ENCODE peak calls at places on chromosome 1, in ten cellular contexts. I is tibial artery, K is cardiac muscle cell, Y is trophoblast cell, P is GM23338, E is fibroblast of lung, Z is breast epithelium, X is lung, F is heart right ventricle, L is Caco-2. H is an unnamed sample.

GRCh38 chr1:207842506-207842905 is 68.4 kb downstream of the CD34 start:
- DNase-seq in Z (no peak), F (no peak), L (no peak), X (no peak), K (no peak), I (no peak), E (no peak), P (no peak), Y (no peak), H (no peak)

GRCh38 chr1:89203166-89203565 is 4.4 kb upstream of the GBP4 start:
- DNase-seq in Z (no peak), P (no peak), X (no peak), K (no peak), F (no peak), Y (no peak), L (no peak), I (no peak), E (no peak), H (no peak)

GRCh38 chr1:210438928-210439841 is 110.5 kb downstream of the HHAT start:
- DNase-seq in I (no peak), K (peak; percentile 16), F (no peak), Z (no peak), P (no peak), E (peak; percentile 49), X (no peak), L (no peak), Y (peak; percentile 93), H (no peak)

GRCh38 chr1:63199666-63200065 is 122.7 kb upstream of the FOXD3 start:
- DNase-seq in Y (no peak), K (no peak), Z (no peak), E (no peak), L (no peak), X (no peak), F (no peak), P (peak; percentile 57), I (no peak), H (no peak)

GRCh38 chr1:63074321-63074720 is 248.0 kb upstream of the FOXD3 start:
- DNase-seq in Z (no peak), P (peak; percentile 46), K (no peak), F (no peak), I (no peak), X (no peak), L (no peak), E (no peak), Y (no peak), H (no peak)

GRCh38 chr1:160491017-160491416 is 32.0 kb downstream of the SLAMF6 start:
- DNase-seq in K (no peak), L (no peak), P (peak; percentile 8), X (no peak), I (no peak), Y (no peak), E (no peak), F (no peak), Z (no peak), H (no peak)

GRCh38 chr1:37655274-37655673 is 20.6 kb upstream of the RSPO1 start:
- DNase-seq in P (peak; percentile 23), E (no peak), X (no peak), I (no peak), K (no peak), Y (no peak), L (no peak), Z (no peak), F (no peak), H (no peak)

GRCh38 chr1:218496561-218496960 is 151.4 kb downstream of the TGFB2 start:
- DNase-seq in P (no peak), F (no peak), X (no peak), K (peak; percentile 93), L (peak; percentile 46), I (no peak), E (peak; percentile 93), Z (no peak), Y (peak; percentile 96), H (no peak)

GRCh38 chr1:220885971-220886370 is 6.7 kb downstream of the HLX start:
- DNase-seq in K (no peak), L (no peak), F (no peak), Y (no peak), I (no peak), P (no peak), Z (no peak), X (no peak), E (no peak), H (no peak)

GRCh38 chr1:77954521-77954920 is 24.4 kb downstream of the FUBP1 start:
- DNase-seq in K (no peak), X (no peak), Z (no peak), P (no peak), F (no peak), L (no peak), I (no peak), Y (no peak), E (no peak), H (no peak)

GRCh38 chr1:77955709-77956108 is 23.2 kb downstream of the FUBP1 start:
- DNase-seq in K (no peak), Z (no peak), L (no peak), E (no peak), I (no peak), X (no peak), F (no peak), Y (no peak), P (no peak), H (no peak)

GRCh38 chr1:77951328-77951727 is 27.5 kb downstream of the FUBP1 start:
- DNase-seq in K (no peak), X (no peak), Z (no peak), P (no peak), Y (no peak), I (no peak), L (no peak), F (no peak), E (no peak), H (no peak)

GRCh38 chr1:77956464-77956863 is 22.4 kb downstream of the FUBP1 start:
- DNase-seq in Y (no peak), L (no peak), X (no peak), Z (no peak), I (no peak), E (no peak), F (no peak), K (no peak), P (no peak), H (no peak)

DNA sequence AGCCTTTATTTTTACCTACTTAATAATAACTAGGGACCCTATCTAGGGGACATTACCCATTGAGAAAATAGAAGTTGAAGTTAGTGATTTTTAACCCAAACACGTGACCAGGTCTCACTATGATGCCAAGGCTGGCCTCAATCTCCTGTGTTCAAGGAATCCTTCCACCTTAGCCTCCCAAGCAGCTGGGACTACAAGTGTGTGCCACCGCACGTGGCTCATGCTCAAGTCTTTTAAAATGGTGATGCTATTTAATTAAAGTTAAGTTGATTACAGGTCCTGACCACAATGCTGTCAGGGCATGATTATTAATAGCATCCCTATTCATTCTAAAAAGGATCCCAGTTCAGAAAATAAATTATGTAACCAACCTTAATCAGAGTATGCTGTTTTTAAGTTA is 25.0 kb downstream of the FUBP1 start:
- DNase-seq in I (no peak), K (no peak), Y (no peak), L (no peak), F (no peak), Z (no peak), P (no peak), X (no peak), E (no peak), H (no peak)
- H3K36me3 ChIP-seq in I (peaks cover 90% of the 10 kb centered on the region), K (peaks cover 91% of the 10 kb centered on the region), Y (peaks cover 44% of the 10 kb centered on the region), L (no peaks in the 10 kb centered on the region), F (peaks cover 98% of the 10 kb centered on the region), Z (no peaks in the 10 kb centered on the region), P (peaks cover 74% of the 10 kb centered on the region), X (peaks cover 41% of the 10 kb centered on the region), E (peaks cover 15% of the 10 kb centered on the region), H (peaks cover 66% of the 10 kb centered on the region)

GRCh38 chr1:100284591-100284990 is 18.6 kb downstream of the RTCA start:
- DNase-seq in F (no peak), X (no peak), I (no peak), L (no peak), Y (peak; percentile 74), K (no peak), P (no peak), E (no peak), Z (no peak), H (no peak)

GRCh38 chr1:100292711-100293110 is 26.7 kb downstream of the RTCA start:
- DNase-seq in I (no peak), L (no peak), E (no peak), Y (no peak), K (peak; percentile 70), F (no peak), Z (no peak), X (no peak), P (no peak), H (no peak)

GRCh38 chr1:100290291-100290690 is 24.3 kb downstream of the RTCA start:
- DNase-seq in Z (no peak), F (no peak), I (no peak), Y (no peak), X (no peak), L (no peak), P (no peak), K (peak; percentile 13), E (no peak), H (no peak)

GRCh38 chr1:100287162-100287561 is 21.1 kb downstream of the RTCA start:
- DNase-seq in F (no peak), Y (no peak), P (no peak), L (no peak), K (no peak), Z (no peak), E (no peak), X (no peak), I (no peak), H (no peak)
- H3K27me3 ChIP-seq in F (no peaks in the 10 kb centered on the region), Y (no peaks in the 10 kb centered on the region), P (no peaks in the 10 kb centered on the region), L (no peaks in the 10 kb centered on the region), K (no peaks in the 10 kb centered on the region), Z (no peaks in the 10 kb centered on the region), E (no peaks in the 10 kb centered on the region), X (no peaks in the 10 kb centered on the region), I (no peaks in the 10 kb centered on the region), H (no peaks in the 10 kb centered on the region)

DNA sequence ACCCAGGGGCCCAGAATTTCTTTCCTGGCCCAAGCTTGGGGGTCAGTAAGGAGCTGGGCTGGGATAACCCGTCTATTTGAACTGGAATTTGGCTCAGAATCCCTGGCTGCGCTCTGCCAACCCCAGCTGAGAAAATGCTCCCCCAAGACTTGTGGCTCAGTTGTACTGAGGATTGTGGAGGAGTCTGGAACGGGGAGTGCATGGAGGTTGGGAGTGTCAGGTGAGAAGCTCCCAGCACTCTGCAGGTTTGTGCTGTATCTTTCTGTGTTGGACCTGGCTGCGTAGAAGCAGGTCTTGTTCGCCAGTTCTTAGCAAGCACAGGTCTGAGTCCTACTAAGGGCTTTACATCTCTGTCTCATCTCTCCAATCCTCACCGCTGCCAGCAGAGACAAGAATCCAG is 1.6 kb downstream of the TCEA3 start:
- DNase-seq in L (no peak), Y (no peak), P (no peak), X (no peak), I (no peak), K (no peak), E (no peak), F (no peak), Z (no peak), H (no peak)
- H3K36me3 ChIP-seq in L (no peaks in the 10 kb centered on the region), Y (no peaks in the 10 kb centered on the region), P (no peaks in the 10 kb centered on the region), X (no peaks in the 10 kb centered on the region), I (peaks cover 4% of the 10 kb centered on the region), K (no peaks in the 10 kb centered on the region), E (no peaks in the 10 kb centered on the region), F (peaks cover 3% of the 10 kb centered on the region), Z (no peaks in the 10 kb centered on the region), H (no peaks in the 10 kb centered on the region)

DNA sequence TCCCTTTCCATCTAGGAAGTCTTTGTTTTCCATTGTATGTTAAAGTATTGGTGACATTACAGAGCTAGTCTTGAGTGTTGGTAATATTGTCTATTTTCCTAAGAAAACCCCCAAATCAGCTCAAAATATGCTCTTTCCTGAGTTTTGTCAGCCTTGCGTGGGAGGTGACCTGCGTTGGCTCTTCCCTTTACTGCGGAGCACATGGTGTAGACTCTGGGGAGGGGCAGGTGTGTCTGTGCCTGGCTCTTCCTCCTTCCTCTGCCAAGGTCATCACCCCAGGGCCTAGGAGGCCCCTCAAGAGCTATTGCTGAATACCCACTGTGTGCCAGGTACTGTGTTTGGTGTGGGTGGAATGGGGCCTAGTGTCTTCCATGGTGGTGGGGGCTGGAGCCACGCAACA is 33.4 kb downstream of the CACNA1E start:
- DNase-seq in X (no peak), F (no peak), L (no peak), P (no peak), E (no peak), Y (no peak), Z (no peak), I (no peak), K (no peak), H (no peak)
- H3K27me3 ChIP-seq in X (no peaks in the 10 kb centered on the region), F (peaks cover 18% of the 10 kb centered on the region), L (no peaks in the 10 kb centered on the region), P (no peaks in the 10 kb centered on the region), E (no peaks in the 10 kb centered on the region), Y (no peaks in the 10 kb centered on the region), Z (no peaks in the 10 kb centered on the region), I (no peaks in the 10 kb centered on the region), K (peaks cover 40% of the 10 kb centered on the region), H (no peaks in the 10 kb centered on the region)

H was measured in right atrium auricular region.